ENCODE peak calls at places on chromosomes 16 and 17, in eight cellular contexts. Y, A, D, V, K, P, M and C are unnamed samples.

GRCh38 chr16:56262148-56262878 is 71.0 kb downstream of the GNAO1 start:
- DNase-seq in Y (no peak), A (no peak), D (peak; percentile 56), V (no peak), K (peak; percentile 72), P (no peak), M (no peak), C (no peak)

GRCh38 chr17:4161179-4161559 is 18.2 kb downstream of the CYB5D2 start:
- DNase-seq in Y (peak; percentile 72), A (no peak), D (no peak), V (peak; percentile 82), K (no peak), P (peak; percentile 92), M (no peak), C (no peak)

GRCh38 chr16:67399218-67399733 is 6.0 kb upstream of the TPPP3 start:
- DNase-seq in Y (no peak), A (peak; percentile 88), D (no peak), V (no peak), K (no peak), P (no peak), M (peak; percentile 71), C (no peak)

GRCh38 chr16:720507-720989 is 398 bp upstream of the ANTKMT start:
- DNase-seq in Y (peak; percentile 62), A (peak; percentile 82), D (no peak), V (no peak), K (no peak), P (peak; percentile 69), M (peak; percentile 78), C (no peak)

GRCh38 chr16:924806-925205 is 46.0 kb downstream of the LMF1 start:
- DNase-seq in Y (no peak), A (no peak), D (no peak), V (no peak), K (no peak), P (no peak), M (no peak), C (no peak)

GRCh38 chr16:70761656-70762055 is 39.3 kb downstream of the VAC14 start:
- DNase-seq in Y (no peak), A (no peak), D (no peak), V (no peak), K (no peak), P (no peak), M (no peak), C (no peak)

GRCh38 chr16:85639529-85640253 is 26.6 kb downstream of the GSE1 start:
- DNase-seq in Y (no peak), A (no peak), D (no peak), V (peak; percentile 53), K (no peak), P (no peak), M (no peak), C (no peak)

GRCh38 chr17:64146418-64147109 is 16.6 kb upstream of the ERN1 start:
- DNase-seq in Y (peak; percentile 72), A (peak; percentile 27), D (peak; percentile 36), V (peak; percentile 84), K (peak; percentile 66), P (peak; percentile 76), M (peak; percentile 77), C (no peak)

GRCh38 chr16:54897930-54898329 is 32.7 kb upstream of the IRX5 start:
- DNase-seq in Y (no peak), A (no peak), D (no peak), V (no peak), K (no peak), P (no peak), M (no peak), C (no peak)

GRCh38 chr17:77572065-77572601 is 386.4 kb upstream of the TNRC6C start:
- DNase-seq in Y (no peak), A (no peak), D (no peak), V (no peak), K (no peak), P (no peak), M (no peak), C (no peak)

GRCh38 chr17:17141860-17142552 is 64.1 kb downstream of the PLD6 start:
- DNase-seq in Y (peak; percentile 67), A (peak; percentile 53), D (no peak), V (peak; percentile 39), K (peak; percentile 61), P (peak; percentile 65), M (peak; percentile 69), C (no peak)

GRCh38 chr17:72877348-72877747 is 215.1 kb downstream of the SLC39A11 start:
- DNase-seq in Y (no peak), A (no peak), D (no peak), V (no peak), K (no peak), P (no peak), M (no peak), C (no peak)

GRCh38 chr17:29592850-29593545 is at the start of gene ANKRD13B:
- DNase-seq in Y (no peak), A (peak; percentile 77), D (peak; percentile 64), V (no peak), K (no peak), P (no peak), M (peak; percentile 45), C (no peak)

GRCh38 chr17:15511142-15511541 is 43.7 kb upstream of the CDRT4 start:
- DNase-seq in Y (no peak), A (no peak), D (no peak), V (no peak), K (no peak), P (no peak), M (no peak), C (no peak)

GRCh38 chr16:47927330-47927729 is 228.5 kb downstream of the ABCC12 start:
- DNase-seq in Y (no peak), A (no peak), D (no peak), V (no peak), K (no peak), P (no peak), M (no peak), C (no peak)

GRCh38 chr17:61726977-61727376 is 136.0 kb upstream of the NACA2 start:
- DNase-seq in Y (no peak), A (no peak), D (no peak), V (no peak), K (no peak), P (no peak), M (no peak), C (no peak)

GRCh38 chr16:35732046-35732810 is 2272.8 kb downstream of the TP53TG3F start:
- DNase-seq in Y (no peak), A (no peak), D (no peak), V (no peak), K (no peak), P (no peak), M (no peak), C (no peak)

GRCh38 chr16:74698220-74698619 is 2.4 kb downstream of the MLKL start:
- DNase-seq in Y (peak; percentile 2), A (peak; percentile 54), D (no peak), V (no peak), K (no peak), P (peak; percentile 41), M (no peak), C (no peak)

GRCh38 chr16:60932600-60932999 is 1103.6 kb downstream of the CDH8 start:
- DNase-seq in Y (no peak), A (no peak), D (no peak), V (no peak), K (no peak), P (no peak), M (no peak), C (no peak)

GRCh38 chr16:85204242-85205010 is 92.2 kb upstream of the CIBAR2 start:
- DNase-seq in Y (peak; percentile 96), A (no peak), D (no peak), V (no peak), K (no peak), P (peak; percentile 93), M (no peak), C (no peak)

GRCh38 chr17:36675250-36675649 is 73.9 kb downstream of the MRM1 start:
- DNase-seq in Y (no peak), A (no peak), D (peak; percentile 31), V (no peak), K (no peak), P (no peak), M (no peak), C (no peak)

GRCh38 chr16:84920333-84920732 is 91.0 kb downstream of the ZDHHC7 start:
- DNase-seq in Y (no peak), A (no peak), D (no peak), V (no peak), K (no peak), P (no peak), M (no peak), C (no peak)

GRCh38 chr16:61149709-61150108 is 886.5 kb downstream of the CDH8 start:
- DNase-seq in Y (no peak), A (no peak), D (no peak), V (no peak), K (no peak), P (no peak), M (no peak), C (no peak)

GRCh38 chr16:27269300-27270150 is 953 bp upstream of the NSMCE1 start:
- DNase-seq in Y (no peak), A (no peak), D (no peak), V (no peak), K (no peak), P (no peak), M (no peak), C (peak; percentile 4)
- TF ChIP-seq CTCF in Y (no peak), A (no peak), D (no peak), V (no peak), K (no peak), P (no peak), M (no peak), C (no peak)

DNA sequence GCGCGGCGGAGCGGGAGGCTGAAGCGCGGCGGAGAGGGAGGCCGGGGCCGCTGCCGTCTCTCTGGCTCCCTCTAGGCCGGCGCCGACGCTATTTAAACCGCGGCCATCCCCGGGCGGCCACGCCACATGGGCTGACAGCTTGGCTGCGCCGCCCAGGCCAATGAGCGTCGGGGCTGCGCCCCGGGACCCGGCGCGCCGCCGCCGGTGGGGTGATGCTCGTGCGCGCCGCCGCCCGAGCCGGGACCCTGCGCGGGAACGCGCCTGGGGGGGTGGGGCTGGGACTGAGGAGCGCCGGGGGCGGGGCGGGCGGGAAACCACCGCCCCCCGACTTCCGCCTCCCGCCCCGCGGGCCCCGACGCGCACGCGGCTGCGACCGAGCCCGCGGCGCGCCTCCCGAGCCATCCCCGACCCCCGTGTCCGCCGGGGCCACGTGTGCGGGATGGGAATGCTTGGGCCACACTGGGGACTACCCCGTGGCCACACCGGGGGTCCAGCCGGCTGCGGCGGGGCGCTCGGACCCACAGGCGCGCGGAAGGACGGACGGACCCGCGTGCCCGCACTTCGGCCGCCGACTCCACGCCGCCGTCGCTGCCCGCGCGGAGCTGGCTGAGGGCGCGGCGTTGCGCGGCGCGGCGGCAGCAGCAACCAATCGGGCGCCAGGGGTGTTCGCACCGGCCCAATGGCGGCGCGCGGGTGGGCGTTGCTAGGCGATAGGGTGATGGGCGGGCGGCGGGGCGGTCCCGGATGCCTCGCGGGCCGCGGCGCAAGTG is at the start of gene FASN:
- DNase-seq in Y (peak; percentile 93), A (peak; percentile 100), D (peak; percentile 96), V (peak; percentile 94), K (peak; percentile 92), P (peak; percentile 93), M (peak; percentile 98), C (peak; percentile 97)
- TF ChIP-seq CTCF in Y (peak; percentile 60), A (peak; percentile 56), D (peak; percentile 50), V (no peak), K (peak; percentile 13), P (peak; percentile 27), M (peak; percentile 32), C (peak; percentile 59)

GRCh38 chr17:65554568-65555223 is 6.8 kb downstream of the AXIN2 start:
- DNase-seq in Y (peak; percentile 60), A (no peak), D (no peak), V (no peak), K (no peak), P (peak; percentile 38), M (peak; percentile 49), C (no peak)
- TF ChIP-seq CTCF in Y (peak; percentile 39), A (no peak), D (no peak), V (no peak), K (no peak), P (peak; percentile 18), M (peak; percentile 23), C (peak; percentile 32)

GRCh38 chr17:74430706-74431567 is 951 bp upstream of the GPRC5C start:
- DNase-seq in Y (peak; percentile 60), A (peak; percentile 69), D (peak; percentile 28), V (peak; percentile 70), K (no peak), P (peak; percentile 81), M (peak; percentile 78), C (peak; percentile 84)
- TF ChIP-seq CTCF in Y (no peak), A (no peak), D (no peak), V (no peak), K (no peak), P (no peak), M (no peak), C (no peak)